ENCODE peak calls at places on chromosome 15, in five cellular contexts. H, V, W, C and D are unnamed samples. For H3K4me1, the result is how much of the 10 kb centered on the place peaks cover.

GRCh38 chr15:58070801-58071418 is 5.4 kb upstream of the ALDH1A2 start:
- DNase-seq in V (peak), C (peak), H (peak), W (peak), D (peak)

GRCh38 chr15:37095993-37096877 is 4.1 kb downstream of the MEIS2 start:
- DNase-seq in H (peak), V (peak), C (no peak), W (peak), D (peak)

GRCh38 chr15:48285329-48286214 is 45.7 kb upstream of the DUT start:
- DNase-seq in H (no peak), V (peak), W (peak), C (peak), D (peak)

GRCh38 chr15:45123397-45123796 is 6.3 kb downstream of the DUOXA1 start:
- DNase-seq in H (no peak), C (no peak), W (no peak), V (no peak), D (no peak)

GRCh38 chr15:76904461-76905012 is 603 bp downstream of the SCAPER start:
- DNase-seq in H (no peak), C (no peak), V (peak), W (peak), D (peak)

GRCh38 chr15:98085003-98085639 is 124.6 kb downstream of the ARRDC4 start:
- DNase-seq in V (peak), W (peak), C (peak), H (no peak), D (peak)

GRCh38 chr15:79082363-79083070 is 8.1 kb downstream of the RASGRF1 start:
- DNase-seq in W (no peak), H (no peak), C (no peak), V (no peak), D (peak)

GRCh38 chr15:37102315-37103021 is 2.1 kb upstream of the MEIS2 start:
- DNase-seq in W (peak), C (peak), H (peak), V (peak), D (peak)

GRCh38 chr15:73755946-73756345 is 2.8 kb upstream of the INSYN1 start:
- DNase-seq in H (no peak), C (no peak), W (no peak), V (no peak), D (no peak)

GRCh38 chr15:73246898-73247297 is 121.9 kb downstream of the HCN4 start:
- DNase-seq in C (no peak), W (no peak), H (no peak), V (no peak), D (no peak)

GRCh38 chr15:96756656-96757055 is 426.2 kb downstream of the NR2F2 start:
- DNase-seq in V (no peak), C (no peak), W (no peak), H (no peak), D (no peak)

DNA sequence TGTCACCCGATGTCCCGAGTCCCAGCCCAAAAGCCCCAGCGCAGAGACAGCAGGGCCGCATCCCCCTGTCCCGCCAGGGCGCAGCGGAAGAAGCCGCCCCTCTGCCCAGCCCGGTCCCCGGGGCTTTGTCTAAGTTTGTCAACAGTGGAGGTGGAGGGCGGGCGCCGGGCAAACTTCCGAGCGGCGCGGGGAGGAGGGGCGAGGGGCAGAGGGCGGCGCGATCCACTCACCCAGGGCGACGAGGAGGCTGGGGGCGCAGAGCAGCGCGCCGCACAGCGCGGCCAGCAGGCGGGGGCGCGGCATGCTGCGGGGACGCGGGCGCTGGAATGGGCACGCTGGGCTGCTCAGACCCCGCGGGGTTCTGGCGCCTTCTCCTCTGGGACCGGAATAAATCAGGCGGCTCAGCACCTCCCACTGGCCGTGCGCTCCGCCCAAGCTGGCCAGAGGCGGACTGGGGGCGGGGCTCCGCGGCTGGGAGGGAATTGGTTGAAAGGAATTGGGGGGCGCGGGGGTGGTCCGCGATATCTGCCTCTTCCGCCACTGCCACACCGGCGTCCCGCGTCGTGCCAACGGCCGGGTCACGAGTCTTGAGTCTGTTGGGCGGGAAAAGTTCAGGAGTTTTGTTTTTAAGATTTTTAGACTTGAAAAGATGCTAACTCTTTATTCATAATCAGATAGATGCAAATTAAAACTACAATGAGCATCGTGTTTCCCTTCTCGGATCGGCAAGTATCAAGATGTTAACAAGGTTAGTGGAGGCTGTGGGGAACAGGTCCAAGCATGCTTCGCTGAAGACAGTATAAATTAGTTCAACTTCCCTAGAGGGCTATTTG is at the start of gene MFGE8:
- DNase-seq in V (peak), H (peak), C (peak), W (peak), D (peak)
- H3K4me1 ChIP-seq in V (under half), H (under half), C (under half), W (under half), D (under half)

DNA sequence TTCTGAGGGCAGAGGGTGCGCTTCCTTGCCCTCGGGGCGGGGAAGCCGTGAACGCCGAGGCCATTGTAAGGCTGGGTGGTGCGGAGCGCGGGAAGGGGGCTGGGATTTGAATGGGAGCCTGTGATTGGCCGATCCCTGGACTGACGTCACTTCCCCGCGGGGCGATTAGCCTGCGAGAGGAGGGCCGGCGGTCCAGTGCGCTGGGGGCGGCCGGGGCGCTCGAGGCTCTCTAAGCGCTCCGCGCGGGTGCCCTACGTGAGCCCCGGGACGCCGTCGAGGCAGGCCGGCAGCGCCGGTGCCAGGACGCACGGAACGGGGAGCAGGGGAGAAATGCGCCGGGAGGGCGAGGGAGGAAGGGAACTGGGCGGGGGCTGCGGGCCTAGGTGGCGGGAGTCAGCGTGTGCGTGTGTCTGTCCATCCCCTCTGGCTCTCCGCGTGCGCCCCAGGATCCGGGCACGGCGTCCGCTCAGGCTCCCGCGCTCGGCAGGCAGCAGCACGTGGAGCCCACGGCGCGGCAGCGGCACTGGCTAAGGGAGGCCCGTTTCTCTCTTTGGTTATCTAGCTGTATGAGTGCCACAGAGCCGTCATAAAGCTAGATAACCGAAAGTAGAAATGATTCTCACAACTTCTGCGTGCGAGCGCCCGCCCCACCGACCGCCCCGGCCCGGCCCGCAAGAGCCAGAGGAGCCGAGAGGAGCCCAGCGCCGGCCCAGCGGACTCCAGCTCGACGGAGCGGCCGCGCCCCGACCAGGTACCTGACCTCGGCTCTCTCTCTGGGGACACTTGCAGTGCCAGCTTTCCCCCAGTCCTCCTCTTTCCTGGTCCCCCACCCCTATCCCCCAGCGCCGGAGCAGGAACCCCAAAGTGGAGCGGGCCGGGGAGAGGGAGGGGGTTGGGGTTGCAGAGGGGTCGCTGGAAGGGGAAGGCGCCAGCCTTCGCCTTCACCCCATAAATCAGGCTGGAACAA is 33.1 kb upstream of the POLG start:
- DNase-seq in C (no peak), V (no peak), H (no peak), W (peak), D (peak)
- H3K4me1 ChIP-seq in C (under half), V (under half), H (under half), W (under half), D (under half)

DNA sequence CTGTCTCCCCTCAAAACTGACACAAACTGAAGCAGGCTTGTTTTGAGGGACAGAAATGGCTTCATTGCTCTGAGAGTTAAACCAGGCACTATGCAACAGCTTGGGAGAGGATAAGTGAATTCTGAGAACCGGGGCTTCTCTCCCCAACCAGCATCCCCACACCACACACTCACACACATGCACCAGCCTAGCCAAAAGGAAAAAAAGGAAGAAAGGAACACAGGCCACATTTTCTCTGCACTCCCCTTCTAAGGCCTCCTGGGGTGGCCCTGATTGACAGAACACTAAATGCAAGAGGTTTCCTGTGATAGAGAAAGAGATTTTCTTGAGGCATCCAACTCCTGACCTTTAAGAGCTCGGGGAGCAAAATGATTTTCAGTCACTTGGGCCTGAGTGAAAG is 177.5 kb downstream of the TLE3 start:
- DNase-seq in H (no peak), W (no peak), C (no peak), V (no peak), D (no peak)
- H3K4me1 ChIP-seq in H (under half), W (under half), C (under half), V (under half), D (under half)

DNA sequence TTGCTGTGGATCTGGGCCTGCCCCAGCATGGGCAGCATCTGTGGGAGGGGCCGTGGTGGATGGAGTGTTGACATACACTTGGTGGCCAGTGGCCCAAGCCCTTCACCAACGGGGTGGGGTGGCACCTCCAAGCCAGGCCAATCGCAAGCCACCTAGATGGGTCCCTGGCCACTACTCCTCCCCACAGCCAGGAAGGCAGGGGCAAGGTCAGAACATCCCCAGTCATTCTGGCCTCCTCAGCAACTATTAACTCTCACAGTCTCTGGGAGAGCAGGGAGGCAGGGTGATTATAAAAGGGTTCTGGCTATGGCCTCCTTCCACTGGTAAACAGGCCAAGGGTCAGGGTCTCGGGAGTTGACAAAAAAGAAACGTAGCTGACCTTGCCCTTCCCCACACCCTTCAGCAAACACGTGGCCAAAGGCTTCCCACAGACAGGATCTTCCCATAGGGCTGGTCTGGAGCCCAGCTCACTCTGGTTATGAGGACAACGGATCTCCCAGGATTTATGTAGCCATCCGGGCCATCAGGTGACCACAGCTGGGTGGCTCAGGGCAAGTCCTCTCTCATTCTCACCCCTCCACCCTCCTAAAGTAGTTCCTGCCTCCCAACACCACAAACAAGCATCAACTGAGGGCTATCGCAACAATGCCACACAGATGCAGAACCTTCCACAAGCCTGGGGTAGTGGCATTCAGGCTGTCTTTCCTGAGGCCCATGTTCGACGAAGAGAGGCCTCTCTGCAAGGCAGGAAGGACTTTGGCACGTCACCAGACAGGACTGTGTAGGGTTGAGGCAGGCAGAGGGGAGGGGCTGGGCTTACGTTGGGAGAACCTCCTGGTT is 18.9 kb downstream of the TLE3 start:
- DNase-seq in W (no peak), C (no peak), H (peak), V (no peak), D (no peak)
- H3K4me1 ChIP-seq in W (under half), C (under half), H (under half), V (under half), D (under half)